ENCODE peak calls at places on chromosomes 16 and 17, in ten cellular contexts. O, U, E, A, M, V, W, S, K and Q are unnamed samples. For H3K27me3, the result is how much of the 10 kb centered on the place peaks cover.

GRCh38 chr16:30659507-30660423 is 1.5 kb downstream of the FBRS start:
- DNase-seq in O (peak), U (peak), E (no peak), A (no peak), M (peak), V (no peak), W (peak), S (peak), K (peak), Q (no peak)

GRCh38 chr17:65184235-65184959 is 47.2 kb downstream of the RGS9 start:
- DNase-seq in O (no peak), U (no peak), E (no peak), A (no peak), M (peak), V (no peak), W (no peak), S (no peak), K (no peak), Q (no peak)

GRCh38 chr17:37770631-37771518 is 26.0 kb upstream of the HNF1B start:
- DNase-seq in O (peak), U (no peak), E (peak), A (no peak), M (peak), V (peak), W (no peak), S (no peak), K (peak), Q (no peak)

GRCh38 chr16:8963010-8963824 is 489 bp downstream of the USP7 start:
- DNase-seq in O (no peak), U (no peak), E (no peak), A (no peak), M (peak), V (no peak), W (no peak), S (no peak), K (peak), Q (no peak)

GRCh38 chr17:39700148-39700987 is 504 bp downstream of the ERBB2 start:
- DNase-seq in O (no peak), U (no peak), E (no peak), A (no peak), M (no peak), V (no peak), W (no peak), S (no peak), K (peak), Q (no peak)

GRCh38 chr17:68600881-68601564 is at the start of gene FAM20A:
- DNase-seq in O (no peak), U (no peak), E (peak), A (no peak), M (peak), V (peak), W (no peak), S (no peak), K (peak), Q (no peak)

GRCh38 chr16:11253009-11253994 is 2.7 kb downstream of the SOCS1 start:
- DNase-seq in O (no peak), U (no peak), E (no peak), A (no peak), M (no peak), V (no peak), W (no peak), S (peak), K (no peak), Q (no peak)

GRCh38 chr17:13508916-13509315 is 92.8 kb downstream of the HS3ST3A1 start:
- DNase-seq in O (no peak), U (no peak), E (no peak), A (no peak), M (no peak), V (no peak), W (no peak), S (no peak), K (no peak), Q (no peak)

GRCh38 chr16:77273-77806 is 685 bp upstream of the MPG start:
- DNase-seq in O (peak), U (peak), E (peak), A (no peak), M (peak), V (peak), W (peak), S (peak), K (peak), Q (no peak)

GRCh38 chr16:83336630-83337029 is 471.1 kb upstream of the HSBP1 start:
- DNase-seq in O (no peak), U (no peak), E (no peak), A (no peak), M (no peak), V (no peak), W (no peak), S (no peak), K (no peak), Q (peak)

GRCh38 chr17:7856081-7856791 is 1.1 kb downstream of the NAA38 start:
- DNase-seq in O (peak), U (no peak), E (peak), A (no peak), M (peak), V (peak), W (peak), S (no peak), K (peak), Q (no peak)

GRCh38 chr17:7856840-7857723 is at the start of gene NAA38:
- DNase-seq in O (peak), U (peak), E (peak), A (peak), M (peak), V (peak), W (peak), S (peak), K (peak), Q (peak)

GRCh38 chr17:7857724-7858486 is at the start of gene CYB5D1:
- DNase-seq in O (peak), U (peak), E (peak), A (peak), M (peak), V (peak), W (peak), S (peak), K (peak), Q (peak)

GRCh38 chr17:7858487-7858832 is 657 bp downstream of the CYB5D1 start:
- DNase-seq in O (peak), U (no peak), E (peak), A (no peak), M (no peak), V (peak), W (peak), S (no peak), K (peak), Q (no peak)

GRCh38 chr17:7859028-7859427 is 1.2 kb downstream of the CYB5D1 start:
- DNase-seq in O (no peak), U (no peak), E (no peak), A (no peak), M (no peak), V (no peak), W (no peak), S (no peak), K (no peak), Q (no peak)
- H3K4me3 ChIP-seq in O (no peak), U (peak), E (peak), A (no peak), M (peak), V (peak), W (no peak), S (no peak), K (peak), Q (peak)

GRCh38 chr16:71295950-71296349 is 6.7 kb upstream of the CMTR2 start:
- DNase-seq in O (no peak), U (no peak), E (no peak), A (no peak), M (no peak), V (no peak), W (no peak), S (no peak), K (no peak), Q (no peak)
- H3K27me3 ChIP-seq in O (under half), U (under half), E (under half), A (under half), M (under half), V (under half), W (under half), S (under half), K (under half), Q (under half)

DNA sequence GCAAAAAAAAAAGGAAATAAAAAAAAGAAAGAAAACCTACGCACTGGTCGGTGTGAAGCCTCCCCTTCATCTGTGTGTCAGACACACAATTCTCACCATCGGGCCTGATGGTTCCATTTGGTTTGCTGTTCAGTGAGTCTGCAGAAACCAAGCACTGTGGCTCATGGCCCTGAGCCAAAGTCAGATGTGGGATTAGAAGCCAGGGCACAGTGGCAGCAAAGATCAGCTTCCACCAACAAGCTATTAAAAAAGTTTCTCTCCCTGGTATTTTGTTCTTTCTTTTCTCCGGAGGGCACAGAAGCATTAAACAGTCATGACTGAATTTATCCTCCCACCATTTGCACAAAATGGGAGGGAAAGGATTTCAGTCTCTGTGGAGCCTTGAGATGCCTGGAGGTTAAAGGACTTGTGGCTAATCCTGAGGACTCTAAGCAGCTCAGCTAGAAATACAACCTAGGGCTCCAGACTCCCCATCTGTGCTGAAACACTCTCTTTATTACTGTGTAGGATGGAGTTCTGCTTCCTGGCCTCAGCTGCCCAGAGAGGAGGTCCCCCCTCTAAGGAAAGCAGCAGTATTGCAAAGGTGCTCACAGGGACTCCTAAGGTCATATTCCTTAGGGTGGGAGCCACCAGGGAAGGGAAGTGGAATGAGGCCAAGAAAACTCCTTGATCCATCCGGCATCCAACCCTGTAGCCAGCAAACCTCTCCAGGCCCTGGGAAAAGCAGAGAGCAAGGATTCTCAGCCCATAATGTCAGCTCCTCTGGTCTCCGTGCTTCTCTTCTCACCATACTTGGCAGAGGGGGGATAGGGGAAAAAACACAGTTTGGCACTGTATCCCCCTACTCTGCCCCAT is 28.2 kb downstream of the SLC39A11 start:
- DNase-seq in O (no peak), U (peak), E (no peak), A (no peak), M (peak), V (peak), W (no peak), S (no peak), K (peak), Q (no peak)
- H3K27ac ChIP-seq in O (no peak), U (no peak), E (no peak), A (peak), M (peak), V (no peak), W (no peak), S (no peak), K (no peak), Q (no peak)

GRCh38 chr17:7883781-7884386 is 4.7 kb upstream of the CHD3 start:
- DNase-seq in O (no peak), U (peak), E (no peak), A (no peak), M (peak), V (no peak), W (no peak), S (peak), K (no peak), Q (no peak)
- H3K4me3 ChIP-seq in O (peak), U (peak), E (peak), A (peak), M (peak), V (peak), W (peak), S (peak), K (peak), Q (peak)

GRCh38 chr17:79819085-79819484 is 20.2 kb downstream of the CBX4 start:
- DNase-seq in O (no peak), U (no peak), E (no peak), A (no peak), M (no peak), V (no peak), W (no peak), S (no peak), K (no peak), Q (no peak)

GRCh38 chr17:79821331-79822095 is 17.7 kb downstream of the CBX4 start:
- DNase-seq in O (no peak), U (no peak), E (no peak), A (no peak), M (no peak), V (no peak), W (no peak), S (no peak), K (no peak), Q (no peak)

GRCh38 chr17:79820959-79821330 is 18.3 kb downstream of the CBX4 start:
- DNase-seq in O (no peak), U (no peak), E (no peak), A (no peak), M (no peak), V (no peak), W (no peak), S (no peak), K (no peak), Q (no peak)

GRCh38 chr17:79818026-79818758 is 21.0 kb downstream of the CBX4 start:
- DNase-seq in O (no peak), U (no peak), E (no peak), A (no peak), M (no peak), V (no peak), W (no peak), S (no peak), K (no peak), Q (no peak)

DNA sequence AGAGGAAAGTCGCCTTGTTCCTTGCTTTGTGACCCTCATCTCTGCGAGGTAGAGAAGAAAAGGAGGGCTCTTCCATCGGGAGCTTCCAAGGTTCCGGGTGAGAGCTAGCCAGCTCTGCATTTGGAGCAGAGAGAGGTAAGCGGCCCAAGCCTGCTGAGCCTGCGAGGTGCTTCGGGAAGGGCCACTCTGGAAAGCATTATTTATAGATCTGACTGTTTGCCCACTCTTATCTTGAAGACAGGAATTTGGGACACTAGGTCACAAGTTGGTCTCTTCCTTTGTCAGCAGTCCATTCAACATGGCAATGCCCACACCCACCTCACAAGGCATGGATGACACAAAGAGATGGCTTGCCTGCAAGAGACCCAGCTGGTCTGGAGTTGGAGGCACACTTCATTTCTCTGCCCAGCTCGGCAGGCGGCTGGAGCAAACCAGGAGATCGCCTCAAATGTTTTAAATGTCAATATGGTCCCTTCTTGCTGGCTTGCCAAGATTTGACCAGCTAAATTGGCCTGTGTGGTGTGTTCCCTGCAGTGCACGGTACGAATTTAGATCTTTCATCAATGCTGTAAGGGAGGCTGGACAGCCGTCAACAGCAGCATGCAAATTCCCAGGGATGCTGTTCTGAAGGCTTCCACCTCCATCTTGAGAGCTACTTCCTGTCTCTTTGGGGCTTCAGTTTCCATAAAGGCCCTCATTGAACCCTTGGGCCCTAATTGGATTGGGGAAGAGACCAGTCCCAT is 19.5 kb downstream of the CBX4 start:
- DNase-seq in O (no peak), U (no peak), E (no peak), A (no peak), M (no peak), V (no peak), W (no peak), S (no peak), K (no peak), Q (no peak)
- H3K27me3 ChIP-seq in O (under half), U (under half), E (under half), A (under half), M (under half), V (half or more), W (under half), S (under half), K (half or more), Q (half or more)

GRCh38 chr17:57289130-57289529 is 32.8 kb downstream of the MSI2 start:
- DNase-seq in O (no peak), U (no peak), E (no peak), A (no peak), M (no peak), V (no peak), W (no peak), S (no peak), K (no peak), Q (no peak)
- H3K27ac ChIP-seq in O (no peak), U (no peak), E (peak), A (peak), M (peak), V (no peak), W (peak), S (no peak), K (no peak), Q (no peak)

DNA sequence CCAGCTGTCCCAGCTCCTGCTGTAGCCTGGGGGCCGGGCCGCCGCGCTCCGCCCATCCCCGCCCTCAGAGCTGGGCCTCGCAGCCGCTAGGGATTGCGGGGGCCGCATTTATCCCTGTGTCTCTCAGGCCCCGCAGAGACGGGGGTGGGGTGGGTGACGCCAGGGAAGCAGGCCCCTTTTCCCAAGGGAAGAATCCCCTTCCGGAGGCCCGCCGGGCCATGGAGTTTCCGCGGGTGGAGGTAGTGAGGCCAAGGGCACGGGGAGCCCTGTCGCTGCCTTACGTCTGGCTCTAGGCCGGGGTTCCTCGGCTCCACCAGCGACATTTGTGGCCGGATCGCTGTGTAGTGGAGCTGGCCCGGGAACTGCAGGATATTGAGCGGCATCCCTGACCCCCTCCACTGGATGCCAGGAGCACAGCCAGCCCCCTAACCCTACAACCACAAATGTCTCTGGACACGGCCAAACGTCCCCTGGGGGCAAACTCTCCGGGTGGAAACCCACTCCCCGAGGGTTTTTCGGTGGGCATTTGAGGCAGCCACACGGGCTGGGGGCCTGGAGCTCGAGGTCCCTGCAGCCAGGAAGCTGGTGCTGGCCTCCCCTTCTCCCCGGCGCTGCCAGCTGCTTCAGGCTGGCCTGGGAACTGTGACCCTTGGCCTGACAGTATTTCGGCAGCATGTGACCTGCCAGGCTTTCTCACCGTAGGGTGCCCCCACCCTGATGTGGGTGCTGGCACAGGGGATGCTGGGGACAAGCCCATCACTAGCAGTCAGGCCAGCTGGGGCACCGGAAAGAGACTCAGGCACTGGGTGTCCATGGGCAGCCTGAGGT is 12.0 kb upstream of the CD300A start:
- DNase-seq in O (peak), U (no peak), E (no peak), A (peak), M (no peak), V (peak), W (peak), S (no peak), K (peak), Q (peak)
- H3K4me3 ChIP-seq in O (peak), U (peak), E (peak), A (peak), M (no peak), V (peak), W (peak), S (peak), K (peak), Q (peak)

DNA sequence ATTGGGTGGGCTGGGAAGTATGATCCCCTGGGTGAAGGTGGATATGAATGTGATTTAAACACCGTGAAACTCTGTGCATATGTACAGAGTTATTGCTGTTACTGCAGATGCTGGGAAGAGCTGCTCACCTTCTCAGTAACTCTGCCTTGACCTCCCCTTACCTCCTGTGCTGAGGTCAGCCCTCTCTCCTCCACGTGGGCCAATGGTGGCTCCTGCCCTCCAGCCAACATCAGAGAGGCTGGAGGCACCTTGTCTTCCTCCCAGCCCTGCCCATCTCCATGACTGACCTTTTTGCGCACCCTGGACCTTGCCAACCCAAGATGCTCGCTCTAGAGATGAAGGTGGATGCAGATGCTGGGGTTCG is 387 bp upstream of the ASB16 start:
- DNase-seq in O (no peak), U (no peak), E (no peak), A (no peak), M (no peak), V (no peak), W (no peak), S (no peak), K (no peak), Q (no peak)
- H3K27me3 ChIP-seq in O (under half), U (under half), E (under half), A (under half), M (under half), V (under half), W (under half), S (under half), K (under half), Q (under half)